ENCODE peak calls at places on chromosomes 3 and 15, in eight cellular contexts. O, N, A, E, G, H, M and Q are unnamed samples.
A peak's percentile ranks its signal among the peaks of the same experiment; 100 is the strongest.

GRCh38 chr3:131602011-131602779 is 99.4 kb upstream of the MRPL3 start:
- DNase-seq in A (no peak), M (no peak), O (no peak), G (no peak), H (no peak), E (no peak), N (no peak), Q (peak; percentile 16)

GRCh38 chr15:39704684-39705083 is 78.0 kb downstream of the FSIP1 start:
- DNase-seq in M (no peak), E (no peak), N (no peak), G (no peak), O (no peak), H (no peak), A (no peak), Q (no peak)

GRCh38 chr15:99110581-99111320 is 5.9 kb downstream of the SYNM start:
- DNase-seq in H (no peak), G (no peak), N (no peak), A (no peak), E (no peak), O (no peak), M (peak; percentile 40), Q (no peak)

GRCh38 chr3:72390841-72391240 is 457.4 kb downstream of the SHQ1 start:
- DNase-seq in G (no peak), M (no peak), A (no peak), O (no peak), H (no peak), N (no peak), E (no peak), Q (no peak)

GRCh38 chr3:196144383-196145105 is 62.7 kb upstream of the TFRC start:
- DNase-seq in G (no peak), A (no peak), N (no peak), O (no peak), H (no peak), E (no peak), M (no peak), Q (no peak)

GRCh38 chr3:127008236-127008635 is 25.3 kb downstream of the PLXNA1 start:
- DNase-seq in E (no peak), N (no peak), G (no peak), A (no peak), H (no peak), O (no peak), M (no peak), Q (no peak)

GRCh38 chr15:29570121-29570930 is 251.9 kb downstream of the TJP1 start:
- DNase-seq in H (no peak), N (no peak), A (no peak), M (no peak), E (peak; percentile 36), G (no peak), O (no peak), Q (no peak)

GRCh38 chr3:162468791-162469190 is 972.2 kb downstream of the OTOL1 start:
- DNase-seq in H (no peak), A (no peak), E (no peak), M (no peak), N (no peak), O (no peak), G (no peak), Q (no peak)

GRCh38 chr15:72536506-72536905 is 62.4 kb downstream of the ARIH1 start:
- DNase-seq in E (no peak), M (no peak), O (no peak), G (no peak), N (no peak), A (no peak), H (no peak), Q (no peak)

GRCh38 chr15:72538931-72539330 is 64.8 kb downstream of the ARIH1 start:
- DNase-seq in N (no peak), O (no peak), M (no peak), G (no peak), A (no peak), H (no peak), E (no peak), Q (no peak)

GRCh38 chr15:72535911-72536310 is 61.8 kb downstream of the ARIH1 start:
- DNase-seq in N (no peak), G (no peak), M (no peak), O (no peak), A (no peak), E (peak; percentile 26), H (no peak), Q (no peak)

GRCh38 chr15:72534522-72534921 is 60.4 kb downstream of the ARIH1 start:
- DNase-seq in O (no peak), N (no peak), H (no peak), M (no peak), E (no peak), G (no peak), A (no peak), Q (no peak)

DNA sequence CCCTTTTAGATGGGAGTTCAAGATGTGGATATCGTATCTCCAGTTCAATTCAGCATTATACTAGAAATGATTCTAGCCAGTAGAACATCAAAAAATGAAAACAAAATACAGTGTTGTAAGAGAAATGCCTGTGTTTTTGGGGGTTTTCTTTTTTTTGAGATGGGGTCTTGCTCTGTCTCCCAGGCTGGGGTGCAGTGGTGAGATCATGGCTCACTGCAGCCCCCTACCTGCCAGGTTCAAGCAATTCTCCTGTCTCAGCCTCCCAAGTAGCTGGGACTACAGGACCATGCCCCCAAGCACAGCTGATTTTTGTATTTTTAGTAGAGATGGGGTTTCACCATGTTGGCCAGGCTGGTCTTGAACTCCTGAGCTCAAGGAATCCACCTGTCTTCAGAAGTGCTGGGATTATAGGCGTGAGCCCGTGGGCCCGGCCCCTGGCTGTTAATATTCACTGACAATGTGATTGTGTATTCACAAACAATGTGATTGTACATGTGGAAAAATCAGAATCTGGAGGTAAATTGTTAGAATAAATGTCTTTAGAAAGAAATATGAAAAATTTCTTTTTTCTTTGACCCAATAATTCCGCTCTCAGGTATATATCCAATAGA is 59.0 kb downstream of the ARIH1 start:
- DNase-seq in G (no peak), E (no peak), M (no peak), N (no peak), O (no peak), H (no peak), A (no peak), Q (no peak)
- TF ChIP-seq CTCF in G (peak; percentile 16), E (peak; percentile 26), M (no peak), N (peak; percentile 57), O (peak; percentile 71), H (no peak), A (no peak), Q (peak; percentile 37)

GRCh38 chr3:32836601-32837000 is 18.8 kb downstream of the TRIM71 start:
- DNase-seq in G (no peak), M (no peak), N (no peak), O (no peak), E (no peak), H (no peak), A (no peak), Q (no peak)
- H3K4me1 ChIP-seq in G (no peaks in the 10 kb centered on the region), M (no peaks in the 10 kb centered on the region), N (no peaks in the 10 kb centered on the region), O (no peaks in the 10 kb centered on the region), E (peaks cover 9% of the 10 kb centered on the region), H (peaks cover 3% of the 10 kb centered on the region), A (no peaks in the 10 kb centered on the region), Q (peaks cover 71% of the 10 kb centered on the region)

GRCh38 chr3:114527036-114527644 is 233.3 kb downstream of the TIGIT start:
- DNase-seq in N (no peak), M (no peak), O (no peak), E (no peak), G (no peak), A (no peak), H (no peak), Q (no peak)
- TF ChIP-seq CTCF in N (peak; percentile 60), M (peak; percentile 9), O (peak; percentile 61), E (peak; percentile 40), G (no peak), A (peak; percentile 29), H (no peak), Q (peak; percentile 39)

DNA sequence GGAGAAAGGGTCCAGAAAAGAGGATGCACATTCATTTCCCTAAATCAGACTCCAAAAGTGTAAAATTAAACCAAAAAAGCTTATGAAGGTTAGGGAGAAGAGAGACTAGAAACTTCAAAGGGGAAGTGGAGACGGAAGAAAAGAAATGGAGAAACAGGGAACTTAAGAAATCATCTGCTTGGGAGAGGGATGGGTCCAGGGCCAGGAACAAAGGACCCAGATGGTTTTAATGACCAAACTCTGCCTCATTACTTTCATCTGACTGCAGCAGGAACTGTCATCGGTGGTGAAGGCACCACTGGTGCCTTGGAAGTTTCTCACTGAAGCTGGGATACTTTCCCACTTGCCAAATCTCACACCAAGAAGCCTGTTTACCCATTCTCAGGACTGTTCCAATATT is 70.5 kb upstream of the SLC4A7 start:
- DNase-seq in A (no peak), O (no peak), E (no peak), H (no peak), N (no peak), G (no peak), M (no peak), Q (no peak)
- H3K4me1 ChIP-seq in A (peaks cover 51% of the 10 kb centered on the region), O (no peaks in the 10 kb centered on the region), E (no peaks in the 10 kb centered on the region), H (no peaks in the 10 kb centered on the region), N (peaks cover 11% of the 10 kb centered on the region), G (no peaks in the 10 kb centered on the region), M (peaks cover under 1% of the 10 kb centered on the region), Q (no peaks in the 10 kb centered on the region)